ENCODE peak calls at places on chromosomes 6 and 20, in four cellular contexts. One of them, this sample, is unnamed.

GRCh38 chr6:127950566-127951141 is 49.8 kb upstream of the THEMIS start:
- DNase-seq in cardiac muscle cell: no peak
- DNase-seq in OCI-LY7: no peak
- DNase-seq in HCT116: no peak
- DNase-seq in this sample: no peak

GRCh38 chr6:63307581-63308246 is 12.1 kb downstream of the LGSN start:
- DNase-seq in cardiac muscle cell: peak; percentile 67
- DNase-seq in OCI-LY7: peak; percentile 54
- DNase-seq in HCT116: peak; percentile 47
- DNase-seq in this sample: peak; percentile 23

GRCh38 chr20:47800619-47801018 is 15.3 kb upstream of the SULF2 start:
- DNase-seq in cardiac muscle cell: no peak
- DNase-seq in OCI-LY7: no peak
- DNase-seq in HCT116: no peak
- DNase-seq in this sample: no peak

GRCh38 chr6:42963855-42964605 is 3.5 kb downstream of the GNMT start:
- DNase-seq in cardiac muscle cell: peak; percentile 67
- DNase-seq in OCI-LY7: peak; percentile 58
- DNase-seq in HCT116: no peak
- DNase-seq in this sample: peak; percentile 20

GRCh38 chr20:36472656-36473071 is 68.7 kb upstream of the MYL9 start:
- DNase-seq in cardiac muscle cell: no peak
- DNase-seq in OCI-LY7: no peak
- DNase-seq in HCT116: peak; percentile 52
- DNase-seq in this sample: no peak

GRCh38 chr6:16564430-16564829 is 196.8 kb downstream of the ATXN1 start:
- DNase-seq in cardiac muscle cell: no peak
- DNase-seq in OCI-LY7: no peak
- DNase-seq in HCT116: no peak
- DNase-seq in this sample: no peak

GRCh38 chr6:158707120-158707519 is 57.3 kb downstream of the SYTL3 start:
- DNase-seq in cardiac muscle cell: peak; percentile 37
- DNase-seq in OCI-LY7: no peak
- DNase-seq in HCT116: peak; percentile 89
- DNase-seq in this sample: no peak

GRCh38 chr20:60001027-60001567 is 42.9 kb downstream of the CDH26 start:
- DNase-seq in cardiac muscle cell: no peak
- DNase-seq in OCI-LY7: no peak
- DNase-seq in HCT116: no peak
- DNase-seq in this sample: no peak

GRCh38 chr6:21396313-21396712 is 197.2 kb upstream of the SOX4 start:
- DNase-seq in cardiac muscle cell: peak; percentile 69
- DNase-seq in OCI-LY7: no peak
- DNase-seq in HCT116: no peak
- DNase-seq in this sample: no peak

GRCh38 chr20:40835321-40835720 is 146.3 kb upstream of the MAFB start:
- DNase-seq in cardiac muscle cell: no peak
- DNase-seq in OCI-LY7: no peak
- DNase-seq in HCT116: no peak
- DNase-seq in this sample: no peak

GRCh38 chr6:168279403-168279935 is 40.1 kb downstream of the DACT2 start:
- DNase-seq in cardiac muscle cell: no peak
- DNase-seq in OCI-LY7: no peak
- DNase-seq in HCT116: no peak
- DNase-seq in this sample: no peak
- H3K9me3 ChIP-seq in cardiac muscle cell: no peaks in the 10 kb centered on the region
- H3K9me3 ChIP-seq in OCI-LY7: no peaks in the 10 kb centered on the region
- H3K9me3 ChIP-seq in HCT116: no peaks in the 10 kb centered on the region
- H3K9me3 ChIP-seq in this sample: peaks cover 96% of the 10 kb centered on the region

GRCh38 chr6:41693866-41694265 is 41.5 kb downstream of the TFEB start:
- DNase-seq in cardiac muscle cell: no peak
- DNase-seq in OCI-LY7: no peak
- DNase-seq in HCT116: no peak
- DNase-seq in this sample: no peak

GRCh38 chr6:41695825-41696224 is 39.6 kb downstream of the TFEB start:
- DNase-seq in cardiac muscle cell: no peak
- DNase-seq in OCI-LY7: no peak
- DNase-seq in HCT116: no peak
- DNase-seq in this sample: no peak

GRCh38 chr6:41693281-41693838 is 42.0 kb downstream of the TFEB start:
- DNase-seq in cardiac muscle cell: no peak
- DNase-seq in OCI-LY7: no peak
- DNase-seq in HCT116: no peak
- DNase-seq in this sample: no peak

GRCh38 chr6:41696788-41697187 is 38.6 kb downstream of the TFEB start:
- DNase-seq in cardiac muscle cell: no peak
- DNase-seq in OCI-LY7: no peak
- DNase-seq in HCT116: no peak
- DNase-seq in this sample: no peak

GRCh38 chr6:41694815-41695536 is 40.4 kb downstream of the TFEB start:
- DNase-seq in cardiac muscle cell: no peak
- DNase-seq in OCI-LY7: no peak
- DNase-seq in HCT116: no peak
- DNase-seq in this sample: no peak
- TF ChIP-seq CTCF in cardiac muscle cell: no peak
- TF ChIP-seq CTCF in OCI-LY7: no peak
- TF ChIP-seq CTCF in HCT116: no peak
- TF ChIP-seq CTCF in this sample: peak; percentile 38

GRCh38 chr6:151317206-151317994 is 74.0 kb downstream of the ZBTB2 start:
- DNase-seq in cardiac muscle cell: peak; percentile 70
- DNase-seq in OCI-LY7: no peak
- DNase-seq in HCT116: no peak
- DNase-seq in this sample: no peak
- H3K27ac ChIP-seq in cardiac muscle cell: peak overlapping the region; percentile 94
- H3K27ac ChIP-seq in OCI-LY7: no peak overlapping the region
- H3K27ac ChIP-seq in HCT116: no peak overlapping the region
- H3K27ac ChIP-seq in this sample: peak overlapping the region; percentile 48

DNA sequence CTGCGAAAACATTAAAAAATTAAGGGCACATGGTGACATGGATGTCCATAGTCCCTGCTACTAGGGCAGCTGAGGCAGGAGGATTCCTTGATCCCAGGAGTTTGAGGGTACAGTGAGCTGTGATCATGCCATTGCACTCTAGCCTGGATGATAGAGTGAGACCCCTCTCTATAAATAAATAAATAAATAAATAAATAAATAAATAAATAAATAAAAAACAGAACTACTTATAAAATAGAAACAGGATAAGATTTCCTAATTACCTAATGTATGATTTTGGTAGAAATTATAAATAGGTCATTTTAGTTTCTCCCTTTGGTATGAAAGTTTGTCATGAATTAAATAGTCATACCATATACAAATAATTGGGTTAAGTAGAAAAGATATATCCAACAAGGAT is 916.2 kb downstream of the GRIK2 start:
- DNase-seq in cardiac muscle cell: no peak
- DNase-seq in OCI-LY7: no peak
- DNase-seq in HCT116: no peak
- DNase-seq in this sample: no peak
- H3K9me3 ChIP-seq in cardiac muscle cell: no peaks in the 10 kb centered on the region
- H3K9me3 ChIP-seq in OCI-LY7: no peaks in the 10 kb centered on the region
- H3K9me3 ChIP-seq in HCT116: no peaks in the 10 kb centered on the region
- H3K9me3 ChIP-seq in this sample: peaks cover 8% of the 10 kb centered on the region